ENCODE peak calls at places on chromosomes 3 and 15, in eight cellular contexts. W is NCI-H748 treated with DMSO at 0.1 percent for 48 hours; T is activated naive CD4-positive, alpha-beta T cell treated with anti-CD3 and anti-CD28 coated beads, Interleukin-2, amount 10 ng/mL, durations not matched to agents 7 days and 5 days; B is T follicular helper cell; O is K562; Q is activated CD8-positive, alpha-beta memory T cell treated with anti-CD3 and anti-CD28 coated beads, Interleukin-2, amount 50 U/mL, for 4 hours; L is stimulated activated CD4-positive, alpha-beta T cell treated with anti-CD3 and anti-CD28 coated beads, Interleukin-2, amount 100 ng/mL, for 24 hours; F is SK-N-SH. A is an unnamed sample.

GRCh38 chr3:104911376-104911775 is 455.3 kb upstream of the ALCAM start:
- DNase-seq in L (no peak), O (no peak), F (no peak), Q (no peak), B (no peak), T (no peak), W (no peak), A (no peak)

GRCh38 chr3:105837143-105837740 is 31.6 kb downstream of the CBLB start:
- DNase-seq in F (no peak), B (no peak), L (no peak), O (no peak), Q (no peak), T (no peak), W (no peak), A (no peak)

GRCh38 chr15:72835289-72835890 is 51.8 kb upstream of the ADPGK start:
- DNase-seq in T (no peak), L (no peak), O (no peak), Q (no peak), F (no peak), W (no peak), B (no peak), A (no peak)

GRCh38 chr3:73576995-73577394 is 47.7 kb downstream of the PDZRN3 start:
- DNase-seq in T (no peak), F (no peak), B (no peak), O (no peak), Q (no peak), W (no peak), L (no peak), A (no peak)

GRCh38 chr15:38724827-38725226 is 160.2 kb upstream of the RASGRP1 start:
- DNase-seq in T (no peak), Q (no peak), F (no peak), L (no peak), O (no peak), W (no peak), B (no peak), A (no peak)

GRCh38 chr15:60651155-60651554 is 172.2 kb upstream of the ICE2 start:
- DNase-seq in T (no peak), Q (no peak), L (no peak), W (no peak), B (no peak), O (no peak), F (no peak), A (no peak)

GRCh38 chr3:156762631-156763185 is 63.4 kb upstream of the LEKR1 start:
- DNase-seq in F (peak; percentile 30), T (no peak), L (no peak), B (no peak), Q (no peak), O (no peak), W (no peak), A (no peak)

GRCh38 chr15:37900286-37901221 is 33.9 kb upstream of the TMCO5A start:
- DNase-seq in B (no peak), L (no peak), T (no peak), W (no peak), F (no peak), Q (no peak), O (no peak), A (no peak)

GRCh38 chr15:39094116-39094515 is 486.8 kb upstream of the THBS1 start:
- DNase-seq in L (no peak), W (no peak), B (no peak), O (no peak), F (no peak), T (no peak), Q (no peak), A (no peak)

GRCh38 chr15:88542342-88542733 is 4.1 kb downstream of the DET1 start:
- DNase-seq in T (no peak), Q (no peak), W (no peak), F (no peak), O (peak; percentile 37), B (no peak), L (no peak), A (no peak)

GRCh38 chr15:88450125-88450798 is 16.9 kb downstream of the MRPL46 start:
- DNase-seq in W (no peak), F (peak; percentile 71), B (peak; percentile 30), Q (peak; percentile 51), L (peak; percentile 88), O (peak; percentile 83), T (peak; percentile 82), A (no peak)

GRCh38 chr3:134351421-134351820 is 22.8 kb downstream of the AMOTL2 start:
- DNase-seq in W (no peak), O (no peak), T (no peak), F (no peak), Q (no peak), B (no peak), L (no peak), A (no peak)

GRCh38 chr3:102233881-102234280 is 200.9 kb upstream of the ZPLD1 start:
- DNase-seq in W (no peak), O (no peak), Q (no peak), T (no peak), L (no peak), F (no peak), B (no peak), A (no peak)

GRCh38 chr3:13189639-13190375 is 116.6 kb upstream of the IQSEC1 start:
- DNase-seq in T (peak; percentile 44), L (no peak), F (no peak), O (no peak), W (no peak), B (no peak), Q (no peak), A (no peak)

GRCh38 chr3:59769132-59769531 is 719.3 kb upstream of the CFAP20DC start:
- DNase-seq in T (no peak), B (no peak), L (no peak), O (no peak), F (no peak), Q (no peak), W (no peak), A (no peak)